ENCODE peak calls at places on chromosomes 12 and 14, in nine cellular contexts. P is NCI-H1417 treated with DMSO at 0.1 percent for 48 hours; A is stimulated activated CD4-positive, alpha-beta T cell treated with anti-CD3 and anti-CD28 coated beads, Interleukin-2, amount 100 ng/mL, for 48 hours; Y is activated B cell treated with CpG ODN at 0.5 μM for 24 hours; R is endodermal cell; C is EH; S is A172; G is neuronal stem cell; Z is activated CD4-positive, alpha-beta T cell treated with anti-CD3 and anti-CD28 coated beads for 24 hours. V is an unnamed sample.

GRCh38 chr12:51954465-51955361 is 3.2 kb downstream of the ACVR1B start:
- DNase-seq in P (no peak), A (no peak), Y (no peak), R (peak), C (peak), S (no peak), G (no peak), Z (no peak), V (peak)

GRCh38 chr14:33611405-33612183 is 339.3 kb downstream of the EGLN3 start:
- DNase-seq in P (no peak), A (no peak), Y (no peak), R (no peak), C (no peak), S (no peak), G (no peak), Z (no peak), V (no peak)

GRCh38 chr14:99792551-99793212 is 531 bp upstream of the EML1 start:
- DNase-seq in P (no peak), A (no peak), Y (no peak), R (peak), C (peak), S (no peak), G (no peak), Z (no peak), V (no peak)

GRCh38 chr12:57005980-57006808 is at the start of gene ZBTB39:
- DNase-seq in P (no peak), A (peak), Y (peak), R (peak), C (peak), S (no peak), G (peak), Z (peak), V (no peak)

GRCh38 chr12:101941306-101942000 is 64.1 kb downstream of the DRAM1 start:
- DNase-seq in P (no peak), A (no peak), Y (no peak), R (no peak), C (peak), S (no peak), G (no peak), Z (no peak), V (no peak)

GRCh38 chr12:28563926-28564325 is 373.7 kb downstream of the CCDC91 start:
- DNase-seq in P (no peak), A (no peak), Y (no peak), R (no peak), C (peak), S (no peak), G (no peak), Z (no peak), V (no peak)

GRCh38 chr12:65935906-65936528 is 111.7 kb downstream of the HMGA2 start:
- DNase-seq in P (no peak), A (no peak), Y (no peak), R (no peak), C (peak), S (no peak), G (no peak), Z (no peak), V (no peak)

GRCh38 chr12:104929926-104930325 is 28.2 kb downstream of the SLC41A2 start:
- DNase-seq in P (no peak), A (no peak), Y (no peak), R (no peak), C (peak), S (peak), G (no peak), Z (no peak), V (no peak)

GRCh38 chr12:697426-697825 is 34.2 kb upstream of the NINJ2 start:
- DNase-seq in P (no peak), A (no peak), Y (no peak), R (no peak), C (no peak), S (no peak), G (no peak), Z (no peak), V (no peak)

GRCh38 chr14:26204362-26204953 is 393.4 kb downstream of the NOVA1 start:
- DNase-seq in P (no peak), A (no peak), Y (no peak), R (no peak), C (no peak), S (no peak), G (peak), Z (no peak), V (no peak)

GRCh38 chr14:80982711-80983110 is 27.3 kb downstream of the TSHR start:
- DNase-seq in P (no peak), A (no peak), Y (no peak), R (no peak), C (no peak), S (no peak), G (no peak), Z (no peak), V (no peak)

GRCh38 chr14:59189281-59189821 is 884 bp downstream of the DAAM1 start:
- DNase-seq in P (no peak), A (peak), Y (peak), R (peak), C (no peak), S (no peak), G (peak), Z (no peak), V (no peak)

GRCh38 chr14:50768220-50768619 is 62.7 kb downstream of the NIN start:
- DNase-seq in P (no peak), A (no peak), Y (no peak), R (no peak), C (no peak), S (no peak), G (no peak), Z (no peak), V (no peak)

GRCh38 chr12:65368071-65368470 is 89.6 kb downstream of the MSRB3 start:
- DNase-seq in P (no peak), A (no peak), Y (no peak), R (no peak), C (no peak), S (no peak), G (peak), Z (no peak), V (no peak)